ENCODE peak calls at places on chromosomes 16 and 17, in six cellular contexts. R, E, K, C, O and L are unnamed samples.

GRCh38 chr17:75521951-75522727 is 3.4 kb upstream of the LLGL2 start:
- DNase-seq in R (no peak), C (no peak), K (no peak), E (no peak), O (no peak), L (no peak)

GRCh38 chr16:23857256-23857891 is 21.6 kb downstream of the PRKCB start:
- DNase-seq in R (no peak), O (no peak), C (no peak), K (no peak), E (no peak), L (no peak)

GRCh38 chr16:20911361-20911760 is 10.8 kb downstream of the LYRM1 start:
- DNase-seq in C (no peak), E (no peak), K (no peak), R (no peak), O (no peak), L (no peak)

GRCh38 chr16:72847187-72848044 is 200.5 kb downstream of the ZFHX3 start:
- DNase-seq in O (no peak), R (peak; percentile 61), E (no peak), K (no peak), C (no peak), L (no peak)

GRCh38 chr16:61957075-61957474 is 79.2 kb downstream of the CDH8 start:
- DNase-seq in C (no peak), O (no peak), K (no peak), R (no peak), E (no peak), L (no peak)

GRCh38 chr16:3961449-3961849 is 80.9 kb upstream of the CREBBP start:
- DNase-seq in O (no peak), E (no peak), K (no peak), R (peak; percentile 64), C (no peak), L (no peak)

GRCh38 chr16:1857433-1858097 is 14.4 kb downstream of the MEIOB start:
- DNase-seq in K (no peak), R (no peak), O (no peak), E (no peak), C (no peak), L (no peak)

GRCh38 chr16:2162676-2163118 is 7.1 kb downstream of the TRAF7 start:
- DNase-seq in K (no peak), R (no peak), E (no peak), O (no peak), C (no peak), L (no peak)

GRCh38 chr17:9072626-9073339 is 51.5 kb downstream of the NTN1 start:
- DNase-seq in R (no peak), C (no peak), E (no peak), O (no peak), K (peak; percentile 79), L (no peak)

GRCh38 chr17:81940538-81941483 is 3.7 kb upstream of the PYCR1 start:
- DNase-seq in C (no peak), E (no peak), K (no peak), R (no peak), O (no peak), L (no peak)

GRCh38 chr17:68909066-68909465 is 46.1 kb downstream of the ABCA8 start:
- DNase-seq in K (no peak), O (no peak), E (no peak), R (peak; percentile 17), C (no peak), L (no peak)

GRCh38 chr16:27473101-27473900 is 71.3 kb downstream of the IL21R start:
- DNase-seq in C (no peak), K (no peak), R (no peak), E (no peak), O (no peak), L (no peak)

GRCh38 chr17:37388266-37388665 is 12.5 kb downstream of the C17orf78 start:
- DNase-seq in C (no peak), E (no peak), K (no peak), R (peak; percentile 22), O (no peak), L (no peak)

GRCh38 chr17:7686221-7687071 is 844 bp downstream of the TP53 start:
- DNase-seq in C (peak; percentile 56), R (peak; percentile 76), O (peak; percentile 67), K (peak; percentile 85), E (peak; percentile 65), L (no peak)

GRCh38 chr17:65664296-65664695 is 102.8 kb upstream of the AXIN2 start:
- DNase-seq in C (no peak), E (no peak), O (no peak), R (no peak), K (no peak), L (no peak)

GRCh38 chr17:75273968-75274708 is 3.1 kb upstream of the MIF4GD start:
- DNase-seq in O (no peak), K (no peak), C (no peak), E (no peak), R (no peak), L (no peak)